ENCODE peak calls at places on chromosomes 1 and 21, in nine cellular contexts. U is ovary, I is A549, M is stomach, V is sigmoid colon, X is upper lobe of left lung, Z is suprapubic skin, P is SK-N-SH, B is HepG2. Q is an unnamed sample. For H3K4me1, the result is how much of the 10 kb centered on the place peaks cover.

GRCh38 chr1:201310986-201311355 is 27.7 kb downstream of the PKP1 start:
- DNase-seq in U (no peak), I (peak), M (no peak), V (no peak), X (no peak), Z (no peak), P (no peak), B (no peak), Q (no peak)

GRCh38 chr1:98103617-98104284 is 182.9 kb upstream of the DPYD start:
- DNase-seq in U (no peak), I (no peak), M (no peak), V (no peak), X (no peak), Z (no peak), P (no peak), B (no peak), Q (no peak)

GRCh38 chr1:219066631-219067349 is 106.9 kb upstream of the LYPLAL1 start:
- DNase-seq in U (no peak), I (peak), M (no peak), V (no peak), X (no peak), Z (no peak), P (peak), B (no peak), Q (no peak)

GRCh38 chr1:205750683-205751651 is 985 bp upstream of the NUCKS1 start:
- DNase-seq in U (no peak), I (no peak), M (no peak), V (no peak), X (no peak), Z (no peak), P (no peak), B (no peak), Q (no peak)

GRCh38 chr21:39663742-39664492 is 51.2 kb downstream of the B3GALT5 start:
- DNase-seq in U (no peak), I (no peak), M (no peak), V (no peak), X (no peak), Z (no peak), P (no peak), B (no peak), Q (no peak)

GRCh38 chr1:172883844-172884243 is 166.9 kb downstream of the TNFSF18 start:
- DNase-seq in U (no peak), I (no peak), M (no peak), V (no peak), X (no peak), Z (no peak), P (no peak), B (no peak), Q (no peak)

GRCh38 chr1:220702733-220703704 is 12.9 kb downstream of the C1orf115 start:
- DNase-seq in U (no peak), I (no peak), M (no peak), V (no peak), X (no peak), Z (no peak), P (no peak), B (no peak), Q (peak)

GRCh38 chr1:201020647-201021332 is 2.7 kb downstream of the KIF21B start:
- DNase-seq in U (no peak), I (peak), M (no peak), V (no peak), X (no peak), Z (no peak), P (peak), B (no peak), Q (no peak)

GRCh38 chr1:68375919-68376318 is 73.8 kb downstream of the RPE65 start:
- DNase-seq in U (no peak), I (no peak), M (no peak), V (no peak), X (no peak), Z (no peak), P (no peak), B (no peak), Q (no peak)

GRCh38 chr1:180424848-180425457 is 77.4 kb downstream of the ACBD6 start:
- DNase-seq in U (no peak), I (no peak), M (no peak), V (no peak), X (no peak), Z (no peak), P (no peak), B (no peak), Q (no peak)

GRCh38 chr1:8023287-8023994 is 2.7 kb downstream of the ERRFI1 start:
- DNase-seq in U (no peak), I (no peak), M (no peak), V (no peak), X (no peak), Z (no peak), P (no peak), B (no peak), Q (no peak)

GRCh38 chr1:109427171-109427467 is 871 bp upstream of the PSMA5 start:
- DNase-seq in U (no peak), I (no peak), M (no peak), V (no peak), X (no peak), Z (no peak), P (no peak), B (no peak), Q (no peak)

GRCh38 chr1:14681182-14681581 is 82.7 kb downstream of the KAZN start:
- DNase-seq in U (no peak), I (no peak), M (no peak), V (no peak), X (no peak), Z (no peak), P (no peak), B (no peak), Q (no peak)

GRCh38 chr1:101073836-101074235 is 48.3 kb upstream of the DPH5 start:
- DNase-seq in U (no peak), I (no peak), M (no peak), V (no peak), X (no peak), Z (no peak), P (no peak), B (no peak), Q (no peak)

GRCh38 chr1:88422037-88422436 is 262.0 kb upstream of the PKN2 start:
- DNase-seq in U (no peak), I (no peak), M (no peak), V (no peak), X (no peak), Z (no peak), P (no peak), B (no peak), Q (no peak)

GRCh38 chr1:36913523-36914060 is 120.7 kb downstream of the GRIK3 start:
- DNase-seq in U (no peak), I (no peak), M (no peak), V (peak), X (no peak), Z (no peak), P (no peak), B (no peak), Q (peak)

GRCh38 chr1:155080250-155081228 is 1.9 kb downstream of the EFNA3 start:
- DNase-seq in U (peak), I (no peak), M (no peak), V (peak), X (peak), Z (peak), P (peak), B (no peak), Q (no peak)

GRCh38 chr1:201450721-201451291 is 18.2 kb downstream of the PHLDA3 start:
- DNase-seq in U (peak), I (no peak), M (no peak), V (peak), X (peak), Z (no peak), P (peak), B (no peak), Q (no peak)

GRCh38 chr1:41780322-41780721 is 138.4 kb downstream of the HIVEP3 start:
- DNase-seq in U (no peak), I (no peak), M (no peak), V (no peak), X (no peak), Z (no peak), P (no peak), B (no peak), Q (no peak)

GRCh38 chr21:45974073-45975016 is 7.2 kb upstream of the COL6A1 start:
- DNase-seq in U (peak), I (no peak), M (peak), V (peak), X (peak), Z (peak), P (peak), B (no peak), Q (no peak)

GRCh38 chr21:38780879-38781278 is 24.9 kb upstream of the ETS2 start:
- DNase-seq in U (no peak), I (no peak), M (no peak), V (no peak), X (no peak), Z (no peak), P (no peak), B (no peak), Q (no peak)

GRCh38 chr1:202150607-202151006 is 6.1 kb upstream of the ARL8A start:
- DNase-seq in U (no peak), I (no peak), M (no peak), V (no peak), X (no peak), Z (no peak), P (no peak), B (no peak), Q (no peak)

GRCh38 chr1:41394918-41395598 is 33.8 kb downstream of the FOXO6 start:
- DNase-seq in U (no peak), I (no peak), M (no peak), V (peak), X (no peak), Z (no peak), P (peak), B (no peak), Q (no peak)

GRCh38 chr21:29513535-29513934 is 214.8 kb downstream of the BACH1 start:
- DNase-seq in U (no peak), I (no peak), M (no peak), V (no peak), X (no peak), Z (no peak), P (no peak), B (no peak), Q (no peak)

GRCh38 chr21:29523646-29524045 is 224.9 kb downstream of the BACH1 start:
- DNase-seq in U (no peak), I (no peak), M (no peak), V (no peak), X (no peak), Z (no peak), P (no peak), B (no peak), Q (no peak)

GRCh38 chr1:211198111-211198510 is 61.1 kb upstream of the RCOR3 start:
- DNase-seq in U (no peak), I (peak), M (no peak), V (no peak), X (no peak), Z (no peak), P (no peak), B (no peak), Q (no peak)

GRCh38 chr1:75079535-75080290 is 54.5 kb upstream of the LHX8 start:
- DNase-seq in U (no peak), I (no peak), M (no peak), V (no peak), X (no peak), Z (no peak), P (peak), B (no peak), Q (no peak)

GRCh38 chr1:94048413-94049164 is 72.4 kb downstream of the ABCA4 start:
- DNase-seq in U (no peak), I (no peak), M (no peak), V (no peak), X (no peak), Z (no peak), P (no peak), B (peak), Q (no peak)

GRCh38 chr1:204323887-204324286 is 35.8 kb downstream of the PLEKHA6 start:
- DNase-seq in U (no peak), I (peak), M (no peak), V (no peak), X (no peak), Z (no peak), P (no peak), B (no peak), Q (no peak)

GRCh38 chr1:2412773-2413494 is 570 bp upstream of the PEX10 start:
- DNase-seq in U (peak), I (peak), M (no peak), V (no peak), X (no peak), Z (no peak), P (peak), B (peak), Q (peak)
- H3K27ac ChIP-seq in U (peak), I (peak), M (peak), V (peak), X (peak), Z (peak), P (peak), B (peak), Q (peak)

DNA sequence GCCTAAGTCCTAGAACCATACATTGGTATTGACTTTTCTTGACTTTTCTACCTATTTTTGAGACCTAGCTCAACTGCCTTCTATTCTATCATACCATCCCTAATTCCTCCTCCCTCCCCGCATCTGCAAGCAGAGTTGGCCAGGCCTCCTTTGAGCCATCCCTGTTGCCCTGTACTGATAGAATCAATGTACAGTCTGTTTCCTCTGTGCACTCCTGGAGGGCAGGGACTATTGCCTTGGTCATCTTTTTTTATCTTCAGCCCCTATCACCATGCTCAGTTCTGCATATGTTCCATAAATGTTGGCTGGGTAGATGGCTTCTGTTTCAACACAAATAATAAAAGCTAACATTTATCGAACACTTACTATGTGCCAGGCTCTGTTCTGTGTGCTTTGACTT is 4.0 kb upstream of the RGS16 start:
- DNase-seq in U (no peak), I (no peak), M (no peak), V (no peak), X (no peak), Z (no peak), P (peak), B (no peak), Q (no peak)
- H3K4me1 ChIP-seq in U (under half), I (under half), M (under half), V (under half), X (under half), Z (under half), P (under half), B (under half), Q (under half)

GRCh38 chr21:43284238-43284637 is 115.4 kb downstream of the CRYAA start:
- DNase-seq in U (no peak), I (no peak), M (no peak), V (no peak), X (no peak), Z (no peak), P (no peak), B (no peak), Q (no peak)

GRCh38 chr21:43287974-43288755 is 119.4 kb downstream of the CRYAA start:
- DNase-seq in U (peak), I (no peak), M (peak), V (no peak), X (peak), Z (no peak), P (no peak), B (peak), Q (no peak)

GRCh38 chr21:43287111-43287973 is 118.5 kb downstream of the CRYAA start:
- DNase-seq in U (no peak), I (no peak), M (peak), V (no peak), X (no peak), Z (no peak), P (no peak), B (no peak), Q (no peak)

GRCh38 chr21:43284700-43285099 is 115.9 kb downstream of the CRYAA start:
- DNase-seq in U (no peak), I (no peak), M (no peak), V (no peak), X (no peak), Z (no peak), P (no peak), B (no peak), Q (no peak)

DNA sequence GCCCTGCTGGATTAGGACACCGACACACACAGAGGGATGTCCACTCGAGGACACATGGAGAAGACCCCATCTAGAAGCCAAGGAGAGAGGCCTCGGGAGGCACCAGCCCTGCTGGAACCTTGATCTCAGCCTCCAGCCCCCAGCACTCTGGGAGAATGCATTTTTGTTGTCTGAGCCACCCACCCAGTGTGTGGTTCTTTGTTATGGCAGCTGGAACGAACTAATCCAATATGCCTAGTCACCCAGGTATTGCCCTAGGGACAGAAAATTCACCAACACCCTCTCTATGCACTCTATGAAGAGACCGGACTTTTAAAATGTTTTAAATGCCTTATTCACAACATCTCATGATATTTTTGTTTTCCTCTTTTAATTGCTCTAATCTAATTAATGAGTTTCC is 117.4 kb downstream of the CRYAA start:
- DNase-seq in U (no peak), I (no peak), M (no peak), V (no peak), X (no peak), Z (no peak), P (no peak), B (no peak), Q (no peak)
- TF ChIP-seq EP300 in U (no peak), I (no peak), M (no peak), V (no peak), X (no peak), Z (no peak), P (no peak), B (no peak), Q (no peak)

GRCh38 chr1:33336580-33336979 is 15.7 kb upstream of the A3GALT2 start:
- DNase-seq in U (no peak), I (no peak), M (no peak), V (no peak), X (no peak), Z (no peak), P (no peak), B (no peak), Q (no peak)
- H3K27ac ChIP-seq in U (no peak), I (no peak), M (peak), V (peak), X (peak), Z (no peak), P (no peak), B (no peak), Q (peak)

GRCh38 chr21:14523234-14523633 is 22.9 kb downstream of the SAMSN1 start:
- DNase-seq in U (no peak), I (no peak), M (no peak), V (no peak), X (no peak), Z (no peak), P (no peak), B (no peak), Q (no peak)
- H3K4me1 ChIP-seq in U (under half), I (under half), M (under half), V (under half), X (under half), Z (under half), P (under half), B (under half), Q (under half)

GRCh38 chr1:178870944-178871343 is at the start of gene ANGPTL1:
- DNase-seq in U (no peak), I (no peak), M (no peak), V (no peak), X (no peak), Z (no peak), P (no peak), B (peak), Q (no peak)
- TF ChIP-seq EP300 in U (no peak), I (no peak), M (no peak), V (no peak), X (no peak), Z (no peak), P (no peak), B (peak), Q (no peak)

DNA sequence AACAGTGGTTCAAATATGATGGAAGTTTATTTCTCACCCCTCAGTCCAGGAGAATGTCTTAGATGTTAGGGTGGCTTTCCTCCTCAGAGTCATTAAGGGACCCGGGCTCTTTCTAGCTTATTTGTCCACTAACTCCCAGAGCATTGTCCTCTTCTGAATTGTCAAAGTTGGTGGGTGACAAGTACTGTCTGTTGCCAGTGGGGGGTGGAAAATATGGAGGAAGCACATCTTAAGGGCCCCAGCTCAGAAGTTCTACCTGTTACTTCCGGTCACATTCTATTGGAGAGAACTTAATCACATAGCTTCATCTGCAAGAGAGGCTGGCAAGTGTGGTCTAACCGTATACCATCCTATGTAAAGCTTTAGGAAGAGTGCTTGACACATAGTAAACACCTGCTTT is 7.1 kb downstream of the CLIC4 start:
- DNase-seq in U (no peak), I (no peak), M (no peak), V (no peak), X (no peak), Z (no peak), P (no peak), B (no peak), Q (peak)
- H3K27ac ChIP-seq in U (no peak), I (no peak), M (peak), V (peak), X (peak), Z (no peak), P (no peak), B (no peak), Q (peak)

GRCh38 chr1:240967070-240967724 is 355.2 kb upstream of the GREM2 start:
- DNase-seq in U (no peak), I (no peak), M (no peak), V (no peak), X (no peak), Z (no peak), P (no peak), B (peak), Q (no peak)
- H3K4me1 ChIP-seq in U (under half), I (under half), M (under half), V (under half), X (under half), Z (under half), P (under half), B (under half), Q (under half)

Q was measured in esophagus muscularis mucosa.